ENCODE peak calls at places on chromosome 14, in four cellular contexts. U is HEK293T, J is NCI-H2081, M is hypothalamus. I is an unnamed sample.

GRCh38 chr14:67928375-67928774 is 108.8 kb downstream of the RAD51B start:
- DNase-seq in M (no peak), J (no peak), U (no peak), I (no peak)

GRCh38 chr14:53528114-53528513 is 375.0 kb upstream of the DDHD1 start:
- DNase-seq in U (no peak), J (no peak), M (no peak), I (no peak)

GRCh38 chr14:34036319-34036761 is 85.5 kb upstream of the EGLN3 start:
- DNase-seq in J (no peak), U (no peak), M (no peak), I (no peak)

GRCh38 chr14:105470163-105470811 is 4.3 kb upstream of the CRIP2 start:
- DNase-seq in M (no peak), J (no peak), U (no peak), I (no peak)

GRCh38 chr14:69658664-69659261 is 47.4 kb downstream of the SUSD6 start:
- DNase-seq in J (no peak), M (no peak), U (no peak), I (no peak)

GRCh38 chr14:80216818-80217217 is 5.5 kb upstream of the DIO2 start:
- DNase-seq in U (no peak), J (no peak), M (no peak), I (no peak)

GRCh38 chr14:76964695-76965094 is 63.8 kb downstream of the IRF2BPL start:
- DNase-seq in J (no peak), U (no peak), M (no peak), I (no peak)

GRCh38 chr14:32136027-32136825 is 59.1 kb downstream of the ARHGAP5 start:
- DNase-seq in J (no peak), U (no peak), M (no peak), I (no peak)

GRCh38 chr14:68263563-68264350 is 444.2 kb downstream of the RAD51B start:
- DNase-seq in M (no peak), U (no peak), J (no peak), I (no peak)

GRCh38 chr14:103685276-103686211 is 29.7 kb downstream of the XRCC3 start:
- DNase-seq in J (no peak), U (no peak), M (no peak), I (no peak)

I was measured in frontal cortex.